ENCODE peak calls at places on chromosomes 13 and 19, in six cellular contexts. Q is anterior cingulate cortex; P is DMS 273 treated with DMSO at 0.1 percent for 48 hours; T is effector memory CD8-positive, alpha-beta T cell; R is frontal cortex; M is CD8-positive, alpha-beta T cell. U is an unnamed sample.

GRCh38 chr13:42746846-42747245 is 34.5 kb upstream of the FAM216B start:
- DNase-seq in Q (no peak), P (no peak), T (no peak), R (no peak), M (no peak), U (no peak)

GRCh38 chr13:71602327-71602726 is 264.7 kb downstream of the DACH1 start:
- DNase-seq in Q (no peak), P (peak), T (no peak), R (no peak), M (no peak), U (no peak)

GRCh38 chr13:22403144-22403543 is 732.3 kb downstream of the FGF9 start:
- DNase-seq in Q (no peak), P (no peak), T (no peak), R (no peak), M (no peak), U (no peak)

GRCh38 chr19:28010656-28011055 is 1202.3 kb downstream of the UQCRFS1 start:
- DNase-seq in Q (no peak), P (no peak), T (no peak), R (no peak), M (no peak), U (no peak)

GRCh38 chr13:49859568-49859967 is 67.1 kb upstream of the KPNA3 start:
- DNase-seq in Q (no peak), P (no peak), T (no peak), R (no peak), M (no peak), U (no peak)

GRCh38 chr13:94640676-94641075 is 39.0 kb downstream of the GPR180 start:
- DNase-seq in Q (no peak), P (no peak), T (no peak), R (no peak), M (no peak), U (no peak)

GRCh38 chr13:44703371-44703770 is 127.2 kb upstream of the TSC22D1 start:
- DNase-seq in Q (no peak), P (no peak), T (no peak), R (no peak), M (no peak), U (no peak)

GRCh38 chr19:1566392-1567115 is 1.6 kb downstream of the MEX3D start:
- DNase-seq in Q (peak), P (no peak), T (no peak), R (peak), M (no peak), U (peak)

GRCh38 chr19:18379803-18380747 is 5.9 kb upstream of the GDF15 start:
- DNase-seq in Q (no peak), P (no peak), T (no peak), R (no peak), M (no peak), U (no peak)

GRCh38 chr13:29576581-29576980 is 18.9 kb downstream of the SLC7A1 start:
- DNase-seq in Q (no peak), P (no peak), T (no peak), R (no peak), M (no peak), U (no peak)

GRCh38 chr19:31170046-31170445 is 179.2 kb downstream of the TSHZ3 start:
- DNase-seq in Q (no peak), P (no peak), T (no peak), R (no peak), M (no peak), U (no peak)

GRCh38 chr19:7229735-7230134 is 64.5 kb downstream of the INSR start:
- DNase-seq in Q (no peak), P (no peak), T (no peak), R (no peak), M (no peak), U (no peak)

GRCh38 chr13:98837896-98838295 is 85.4 kb upstream of the SLC15A1 start:
- DNase-seq in Q (no peak), P (no peak), T (no peak), R (no peak), M (no peak), U (no peak)

GRCh38 chr19:56596676-56597075 is 1.6 kb downstream of the ZNF71 start:
- DNase-seq in Q (no peak), P (no peak), T (no peak), R (no peak), M (no peak), U (no peak)

GRCh38 chr13:92224052-92224821 is 825.8 kb downstream of the GPC5 start:
- DNase-seq in Q (no peak), P (no peak), T (no peak), R (no peak), M (no peak), U (no peak)

GRCh38 chr19:46069841-46070341 is 29.1 kb upstream of the IGFL4 start:
- DNase-seq in Q (no peak), P (no peak), T (no peak), R (no peak), M (no peak), U (no peak)

GRCh38 chr13:79679334-79679733 is 198.4 kb downstream of the NDFIP2 start:
- DNase-seq in Q (no peak), P (no peak), T (peak), R (no peak), M (peak), U (no peak)

GRCh38 chr19:37706052-37706605 is 13.4 kb downstream of the ZNF607 start:
- DNase-seq in Q (no peak), P (no peak), T (no peak), R (no peak), M (no peak), U (no peak)

GRCh38 chr19:4556574-4557185 is 2.8 kb downstream of the SEMA6B start:
- DNase-seq in Q (no peak), P (no peak), T (no peak), R (no peak), M (no peak), U (no peak)

GRCh38 chr19:46859637-46860124 is 1.1 kb upstream of the ARHGAP35 start:
- DNase-seq in Q (no peak), P (peak), T (no peak), R (no peak), M (no peak), U (no peak)

GRCh38 chr13:106381083-106381482 is 154.4 kb downstream of the EFNB2 start:
- DNase-seq in Q (no peak), P (no peak), T (no peak), R (no peak), M (no peak), U (no peak)

GRCh38 chr13:111913790-111914189 is 153.2 kb upstream of the SOX1 start:
- DNase-seq in Q (no peak), P (no peak), T (no peak), R (no peak), M (no peak), U (no peak)

GRCh38 chr13:65990684-65991083 is 1239.5 kb downstream of the PCDH9 start:
- DNase-seq in Q (no peak), P (no peak), T (no peak), R (no peak), M (no peak), U (no peak)

GRCh38 chr13:23575632-23576031 is 5.4 kb downstream of the TNFRSF19 start:
- DNase-seq in Q (no peak), P (no peak), T (no peak), R (no peak), M (no peak), U (no peak)